ENCODE peak calls at places on chromosomes 7 and 10, in five cellular contexts. E, N, A, L and Q are unnamed samples.

GRCh38 chr10:124665091-124665490 is 79.1 kb downstream of the FAM53B start:
- DNase-seq in E (no peak), N (no peak), A (no peak), L (no peak), Q (no peak)

GRCh38 chr10:78890506-78890905 is 178.3 kb upstream of the ZMIZ1 start:
- DNase-seq in E (no peak), N (no peak), A (no peak), L (peak; percentile 1), Q (peak; percentile 0)

GRCh38 chr10:37623506-37623905 is 233.9 kb downstream of the ZNF248 start:
- DNase-seq in E (no peak), N (no peak), A (no peak), L (no peak), Q (no peak)

GRCh38 chr7:33685488-33685887 is 219.9 kb upstream of the BMPER start:
- DNase-seq in E (no peak), N (no peak), A (no peak), L (no peak), Q (no peak)

GRCh38 chr7:151408839-151409554 is 841 bp downstream of the WDR86 start:
- DNase-seq in E (no peak), N (no peak), A (peak; percentile 68), L (no peak), Q (no peak)

GRCh38 chr7:50699143-50699542 is 83.6 kb downstream of the GRB10 start:
- DNase-seq in E (no peak), N (no peak), A (no peak), L (no peak), Q (no peak)

GRCh38 chr10:111113238-111113960 is 36.6 kb downstream of the ADRA2A start:
- DNase-seq in E (no peak), N (no peak), A (no peak), L (no peak), Q (no peak)

GRCh38 chr7:40815512-40815911 is 680.7 kb downstream of the SUGCT start:
- DNase-seq in E (no peak), N (no peak), A (no peak), L (no peak), Q (no peak)

GRCh38 chr7:78299088-78299487 is 500.5 kb downstream of the PHTF2 start:
- DNase-seq in E (no peak), N (no peak), A (no peak), L (no peak), Q (no peak)

GRCh38 chr10:129962092-129962494 is 2.0 kb downstream of the EBF3 start:
- DNase-seq in E (no peak), N (peak; percentile 39), A (peak; percentile 35), L (no peak), Q (no peak)

GRCh38 chr10:110613996-110614495 is 30.1 kb upstream of the RBM20 start:
- DNase-seq in E (no peak), N (no peak), A (no peak), L (no peak), Q (no peak)

GRCh38 chr10:27359792-27360320 is 119.3 kb upstream of the ACBD5 start:
- DNase-seq in E (no peak), N (no peak), A (no peak), L (no peak), Q (no peak)

GRCh38 chr10:121511943-121512342 is 86.3 kb downstream of the FGFR2 start:
- DNase-seq in E (no peak), N (no peak), A (no peak), L (no peak), Q (no peak)

GRCh38 chr10:114541081-114541833 is 116.8 kb downstream of the ABLIM1 start:
- DNase-seq in E (no peak), N (no peak), A (peak; percentile 59), L (peak; percentile 23), Q (no peak)

GRCh38 chr10:73591935-73592699 is 975 bp upstream of the USP54 start:
- DNase-seq in E (peak; percentile 74), N (peak; percentile 36), A (peak; percentile 79), L (peak; percentile 11), Q (peak; percentile 12)

GRCh38 chr10:89120931-89121907 is 85.9 kb downstream of the CH25H start:
- DNase-seq in E (no peak), N (no peak), A (peak; percentile 38), L (no peak), Q (no peak)

GRCh38 chr7:50632561-50633413 is 67.6 kb upstream of the DDC start:
- DNase-seq in E (peak; percentile 35), N (peak; percentile 60), A (peak; percentile 75), L (no peak), Q (peak; percentile 30)

GRCh38 chr7:12572941-12573340 is 2.4 kb downstream of the SCIN start:
- DNase-seq in E (no peak), N (no peak), A (no peak), L (no peak), Q (no peak)

GRCh38 chr7:98681951-98682350 is 64.9 kb downstream of the NPTX2 start:
- DNase-seq in E (no peak), N (no peak), A (no peak), L (no peak), Q (no peak)

GRCh38 chr7:151150388-151150787 is 17.1 kb downstream of the GBX1 start:
- DNase-seq in E (no peak), N (no peak), A (no peak), L (no peak), Q (no peak)

GRCh38 chr10:24465124-24465874 is 256.4 kb downstream of the KIAA1217 start:
- DNase-seq in E (no peak), N (no peak), A (peak; percentile 88), L (no peak), Q (no peak)

GRCh38 chr7:127270093-127270492 is 17.4 kb upstream of the GRM8 start:
- DNase-seq in E (no peak), N (no peak), A (no peak), L (no peak), Q (no peak)

GRCh38 chr10:114715171-114715670 is 57.1 kb upstream of the ABLIM1 start:
- DNase-seq in E (no peak), N (no peak), A (peak; percentile 65), L (no peak), Q (no peak)

GRCh38 chr7:141550694-141551079 is 523 bp upstream of the AGK start:
- DNase-seq in E (peak; percentile 11), N (peak; percentile 38), A (no peak), L (peak; percentile 26), Q (no peak)

GRCh38 chr7:5394264-5395105 is 29.1 kb downstream of the TNRC18 start:
- DNase-seq in E (no peak), N (peak; percentile 21), A (no peak), L (no peak), Q (no peak)

GRCh38 chr7:139189357-139189756 is 41.7 kb upstream of the UBN2 start:
- DNase-seq in E (no peak), N (no peak), A (no peak), L (no peak), Q (no peak)

GRCh38 chr7:119681336-119681735 is 591.6 kb upstream of the KCND2 start:
- DNase-seq in E (no peak), N (no peak), A (no peak), L (no peak), Q (no peak)

GRCh38 chr7:90625051-90625450 is 28.9 kb downstream of the CDK14 start:
- DNase-seq in E (no peak), N (no peak), A (no peak), L (no peak), Q (no peak)

DNA sequence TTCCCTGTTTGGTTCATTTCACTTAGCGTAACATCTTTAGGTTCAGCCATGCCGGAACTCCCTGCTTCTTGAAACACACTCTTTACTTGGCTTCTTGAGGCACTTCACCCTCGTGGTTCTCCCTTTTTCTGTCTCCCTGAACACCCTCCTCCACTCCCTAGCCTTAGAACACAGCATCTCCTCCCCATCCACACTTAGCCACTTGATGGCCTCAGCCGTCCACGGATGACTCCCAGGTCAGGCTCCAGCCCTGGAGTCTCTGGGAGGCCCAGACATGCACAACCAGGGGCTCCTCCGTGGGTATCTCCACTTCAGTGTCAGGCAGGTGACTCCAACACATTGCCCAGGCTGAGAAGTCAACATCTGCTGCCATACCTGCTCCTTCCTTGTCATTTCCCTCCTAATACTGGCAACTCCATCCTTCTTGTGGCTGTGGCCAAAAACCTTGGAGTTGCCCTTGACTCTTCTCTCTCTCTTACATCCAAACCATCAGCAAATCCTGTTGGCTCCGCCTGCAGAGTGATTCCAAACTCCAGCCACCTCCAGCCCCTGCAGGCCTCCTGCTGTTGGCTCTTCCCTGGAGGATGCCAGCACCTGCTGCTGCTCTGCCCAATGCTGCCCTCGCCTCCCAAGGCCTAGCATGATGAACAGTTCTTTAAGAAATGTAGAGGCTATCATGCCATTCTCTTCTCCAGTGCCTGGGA is 8.4 kb upstream of the INMT start:
- DNase-seq in E (no peak), N (no peak), A (peak; percentile 75), L (no peak), Q (no peak)
- TF ChIP-seq CTCF in E (no peak), N (no peak), A (peak; percentile 62), L (no peak), Q (no peak)

GRCh38 chr10:86335257-86335656 is 31.3 kb downstream of the GRID1 start:
- DNase-seq in E (no peak), N (no peak), A (no peak), L (no peak), Q (no peak)

GRCh38 chr10:86336341-86336740 is 30.3 kb downstream of the GRID1 start:
- DNase-seq in E (no peak), N (no peak), A (no peak), L (no peak), Q (no peak)

GRCh38 chr10:86335831-86336230 is 30.8 kb downstream of the GRID1 start:
- DNase-seq in E (no peak), N (no peak), A (no peak), L (no peak), Q (no peak)

GRCh38 chr10:86333813-86334514 is 32.6 kb downstream of the GRID1 start:
- DNase-seq in E (no peak), N (no peak), A (no peak), L (no peak), Q (no peak)

GRCh38 chr10:86334515-86335085 is 32.0 kb downstream of the GRID1 start:
- DNase-seq in E (no peak), N (no peak), A (no peak), L (no peak), Q (no peak)
- TF ChIP-seq CTCF in E (no peak), N (no peak), A (no peak), L (no peak), Q (peak; percentile 34)

DNA sequence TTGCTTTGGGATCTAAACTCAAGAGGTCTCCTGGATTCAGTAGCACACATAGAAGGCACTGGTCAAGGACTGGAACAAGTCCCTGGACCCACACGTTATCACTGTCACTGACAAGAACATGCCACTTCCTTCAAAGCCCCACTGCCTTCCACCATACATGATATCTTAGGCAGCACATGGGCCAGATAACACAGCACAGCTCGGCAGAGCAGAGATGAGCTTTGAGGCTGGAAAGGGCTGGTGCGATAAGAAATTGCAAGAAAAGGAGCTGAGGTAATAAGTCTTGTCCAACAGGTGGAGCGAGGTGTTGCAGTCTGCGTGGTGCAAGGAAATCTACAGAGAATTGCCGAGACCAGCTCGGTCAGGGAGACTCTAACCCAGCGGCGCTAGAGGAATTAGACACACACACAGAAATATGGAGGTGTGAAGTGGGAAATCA is 139.8 kb upstream of the CDK13 start:
- DNase-seq in E (no peak), N (no peak), A (no peak), L (no peak), Q (no peak)
- TF ChIP-seq CTCF in E (no peak), N (no peak), A (no peak), L (no peak), Q (no peak)

DNA sequence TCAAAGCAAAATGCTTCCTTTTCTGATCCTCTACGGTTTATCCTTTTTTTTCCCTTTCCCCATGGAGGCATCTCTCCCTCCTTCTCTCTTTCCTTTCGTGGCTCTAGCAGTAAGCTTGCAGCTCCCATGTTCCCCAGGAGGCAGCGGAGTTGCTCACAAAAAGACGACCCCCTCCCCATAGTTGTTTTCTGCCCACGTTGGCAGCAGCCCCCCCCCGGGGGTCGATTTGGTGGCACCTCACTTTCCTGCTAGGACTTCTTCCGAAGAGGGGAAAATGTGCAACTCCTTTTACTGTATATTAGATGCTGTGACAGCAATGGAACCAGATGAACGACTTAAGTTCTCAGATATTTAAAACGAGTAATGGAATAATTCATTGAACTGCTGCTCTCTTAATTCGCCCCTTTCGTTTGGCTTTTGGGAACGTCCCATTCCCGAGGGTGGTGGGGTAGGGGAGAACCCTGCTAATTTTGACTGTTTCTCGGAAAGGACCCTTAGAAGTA is 832 bp downstream of the CAPZA2 start:
- DNase-seq in E (peak; percentile 28), N (peak; percentile 27), A (peak; percentile 39), L (no peak), Q (peak; percentile 10)
- TF ChIP-seq CTCF in E (no peak), N (no peak), A (no peak), L (no peak), Q (peak; percentile 5)